ENCODE peak calls at places on chromosome 16, in four cellular contexts. One of them, this sample, is unnamed.

GRCh38 chr16:65905326-65905725 is 461.2 kb upstream of the CDH5 start:
- DNase-seq in GM12878: no peak
- DNase-seq in K562: no peak
- DNase-seq in HL-60: no peak
- DNase-seq in this sample: no peak

GRCh38 chr16:19468300-19468699 is 50.6 kb downstream of the TMC5 start:
- DNase-seq in K562: no peak
- DNase-seq in GM12878: no peak
- DNase-seq in HL-60: no peak
- DNase-seq in this sample: no peak

GRCh38 chr16:24921229-24921628 is 75.5 kb downstream of the SLC5A11 start:
- DNase-seq in HL-60: no peak
- DNase-seq in GM12878: no peak
- DNase-seq in K562: no peak
- DNase-seq in this sample: no peak

GRCh38 chr16:4053663-4054479 is 62.4 kb downstream of the ADCY9 start:
- DNase-seq in GM12878: no peak
- DNase-seq in HL-60: peak; percentile 81
- DNase-seq in K562: no peak
- DNase-seq in this sample: no peak

GRCh38 chr16:12087901-12088364 is 111.4 kb downstream of the SNX29 start:
- DNase-seq in GM12878: no peak
- DNase-seq in K562: no peak
- DNase-seq in HL-60: no peak
- DNase-seq in this sample: no peak

GRCh38 chr16:78460428-78460827 is 361.0 kb downstream of the WWOX start:
- DNase-seq in K562: no peak
- DNase-seq in HL-60: no peak
- DNase-seq in GM12878: no peak
- DNase-seq in this sample: no peak

GRCh38 chr16:23145608-23146007 is 3.6 kb downstream of the USP31 start:
- DNase-seq in K562: no peak
- DNase-seq in HL-60: no peak
- DNase-seq in GM12878: no peak
- DNase-seq in this sample: no peak

GRCh38 chr16:28910046-28911031 is 14.7 kb downstream of the RABEP2 start:
- DNase-seq in HL-60: no peak
- DNase-seq in GM12878: no peak
- DNase-seq in K562: no peak
- DNase-seq in this sample: no peak

GRCh38 chr16:19223235-19223847 is 55.3 kb downstream of the SYT17 start:
- DNase-seq in GM12878: no peak
- DNase-seq in K562: peak; percentile 35
- DNase-seq in HL-60: no peak
- DNase-seq in this sample: no peak

GRCh38 chr16:62853887-62854286 is 817.6 kb upstream of the CDH8 start:
- DNase-seq in K562: no peak
- DNase-seq in GM12878: no peak
- DNase-seq in HL-60: no peak
- DNase-seq in this sample: no peak

GRCh38 chr16:51549836-51550235 is 398.8 kb upstream of the SALL1 start:
- DNase-seq in HL-60: no peak
- DNase-seq in GM12878: no peak
- DNase-seq in K562: no peak
- DNase-seq in this sample: no peak

GRCh38 chr16:12157510-12158093 is 181.1 kb downstream of the SNX29 start:
- DNase-seq in HL-60: no peak
- DNase-seq in GM12878: no peak
- DNase-seq in K562: no peak
- DNase-seq in this sample: no peak

GRCh38 chr16:79093554-79093967 is 507.0 kb downstream of the MAF start:
- DNase-seq in HL-60: peak; percentile 87
- DNase-seq in K562: peak; percentile 17
- DNase-seq in GM12878: no peak
- DNase-seq in this sample: peak; percentile 15

GRCh38 chr16:23668225-23668624 is 10.5 kb upstream of the PLK1 start:
- DNase-seq in K562: no peak
- DNase-seq in HL-60: no peak
- DNase-seq in GM12878: no peak
- DNase-seq in this sample: no peak

GRCh38 chr16:67663877-67664222 is 2.7 kb downstream of the ENKD1 start:
- DNase-seq in GM12878: no peak
- DNase-seq in HL-60: no peak
- DNase-seq in K562: no peak
- DNase-seq in this sample: no peak

GRCh38 chr16:66979011-66979717 is 9.2 kb upstream of the CES4A start:
- DNase-seq in GM12878: no peak
- DNase-seq in HL-60: no peak
- DNase-seq in K562: peak; percentile 51
- DNase-seq in this sample: no peak

GRCh38 chr16:24302636-24303035 is 46.5 kb downstream of the CACNG3 start:
- DNase-seq in HL-60: no peak
- DNase-seq in GM12878: no peak
- DNase-seq in K562: no peak
- DNase-seq in this sample: no peak

GRCh38 chr16:87319011-87319410 is 1.8 kb upstream of the C16orf95 start:
- DNase-seq in K562: no peak
- DNase-seq in HL-60: no peak
- DNase-seq in GM12878: no peak
- DNase-seq in this sample: no peak

GRCh38 chr16:87316923-87317765 is at the start of gene C16orf95:
- DNase-seq in HL-60: peak; percentile 81
- DNase-seq in K562: peak; percentile 100
- DNase-seq in GM12878: peak; percentile 80
- DNase-seq in this sample: peak; percentile 99

GRCh38 chr16:87316450-87316922 is 706 bp downstream of the C16orf95 start:
- DNase-seq in HL-60: no peak
- DNase-seq in GM12878: no peak
- DNase-seq in K562: no peak
- DNase-seq in this sample: no peak

GRCh38 chr16:87318158-87318644 is 1.0 kb upstream of the C16orf95 start:
- DNase-seq in GM12878: no peak
- DNase-seq in HL-60: no peak
- DNase-seq in K562: peak; percentile 30
- DNase-seq in this sample: no peak

DNA sequence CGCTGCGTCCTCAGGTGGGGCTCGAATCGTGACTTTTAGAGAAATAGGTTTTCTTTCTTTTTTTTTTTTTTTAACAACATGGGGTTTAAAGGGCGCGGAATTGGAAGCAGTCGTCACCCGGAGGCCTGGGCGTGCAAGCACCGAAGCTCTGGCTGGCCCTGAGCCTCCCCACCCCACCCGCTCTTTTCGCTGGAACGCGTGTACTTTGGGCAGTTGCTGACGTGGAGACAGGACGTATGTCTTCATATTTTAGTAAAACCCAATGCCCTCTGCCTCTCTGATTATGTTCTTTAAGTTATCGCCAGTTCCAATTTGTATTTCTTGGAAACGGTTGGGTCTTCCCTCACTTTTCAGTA is 552 bp upstream of the C16orf95 start:
- DNase-seq in K562: peak; percentile 76
- DNase-seq in HL-60: no peak
- DNase-seq in GM12878: no peak
- DNase-seq in this sample: no peak
- TF ChIP-seq SPI1 in K562: no peak
- TF ChIP-seq SPI1 in HL-60: no peak
- TF ChIP-seq SPI1 in GM12878: no peak
- TF ChIP-seq SPI1 in this sample: no peak

GRCh38 chr16:82651921-82652601 is 25.3 kb downstream of the CDH13 start:
- DNase-seq in HL-60: no peak
- DNase-seq in K562: no peak
- DNase-seq in GM12878: peak; percentile 74
- DNase-seq in this sample: no peak
- TF ChIP-seq SPI1 in HL-60: no peak
- TF ChIP-seq SPI1 in K562: no peak
- TF ChIP-seq SPI1 in GM12878: peak; percentile 100
- TF ChIP-seq SPI1 in this sample: peak; percentile 98

GRCh38 chr16:6122401-6122800 is 1024.8 kb upstream of the EEF2KMT start:
- DNase-seq in HL-60: no peak
- DNase-seq in GM12878: no peak
- DNase-seq in K562: no peak
- DNase-seq in this sample: no peak
- TF ChIP-seq SPI1 in HL-60: no peak
- TF ChIP-seq SPI1 in GM12878: no peak
- TF ChIP-seq SPI1 in K562: no peak
- TF ChIP-seq SPI1 in this sample: no peak

GRCh38 chr16:87681990-87682570 is 79.8 kb downstream of the JPH3 start:
- DNase-seq in K562: no peak
- DNase-seq in GM12878: no peak
- DNase-seq in HL-60: no peak
- DNase-seq in this sample: no peak
- TF ChIP-seq SPI1 in K562: no peak
- TF ChIP-seq SPI1 in GM12878: no peak
- TF ChIP-seq SPI1 in HL-60: no peak
- TF ChIP-seq SPI1 in this sample: no peak

This sample was measured in GM12891.